ENCODE peak calls at places on chromosomes 4 and X, in four cellular contexts. F, H, Z and C are unnamed samples. For H3K4me1, the result is how much of the 10 kb centered on the place peaks cover.

GRCh38 chrX:37926700-37927099 is 79.3 kb upstream of the DYNLT3 start:
- DNase-seq in F (peak), Z (no peak), H (no peak), C (no peak)

GRCh38 chr4:84451546-84451945 is 47.5 kb downstream of the NKX6-1 start:
- DNase-seq in Z (no peak), H (no peak), F (peak), C (no peak)

GRCh38 chrX:39653656-39654055 is 444.1 kb downstream of the BCOR start:
- DNase-seq in H (no peak), F (no peak), Z (no peak), C (no peak)

GRCh38 chrX:46311581-46312120 is 233.6 kb downstream of the ZNF674 start:
- DNase-seq in H (no peak), F (no peak), Z (no peak), C (no peak)

GRCh38 chr4:143700060-143700419 is 435 bp downstream of the FREM3 start:
- DNase-seq in H (no peak), Z (peak), F (no peak), C (no peak)

GRCh38 chrX:39195156-39195555 is 393.9 kb downstream of the MID1IP1 start:
- DNase-seq in F (no peak), H (no peak), Z (no peak), C (no peak)

GRCh38 chr4:41360911-41361830 is 104.4 kb downstream of the UCHL1 start:
- DNase-seq in Z (peak), H (no peak), F (no peak), C (no peak)

GRCh38 chr4:112807999-112808398 is 171.1 kb downstream of the LARP7 start:
- DNase-seq in F (no peak), H (no peak), Z (no peak), C (no peak)

GRCh38 chrX:143940119-143940518 is 56.2 kb downstream of the UBE2NL start:
- DNase-seq in F (no peak), H (no peak), Z (no peak), C (no peak)

GRCh38 chr4:1225272-1226166 is 23.4 kb downstream of the CTBP1 start:
- DNase-seq in F (no peak), Z (no peak), H (no peak), C (no peak)

GRCh38 chr4:7519638-7520373 is 85.1 kb upstream of the PSAPL1 start:
- DNase-seq in F (no peak), Z (no peak), H (no peak), C (no peak)

GRCh38 chrX:110703641-110704040 is 92.0 kb downstream of the CHRDL1 start:
- DNase-seq in Z (no peak), H (no peak), F (no peak), C (no peak)

GRCh38 chr4:175035907-175036306 is 117.7 kb downstream of the ADAM29 start:
- DNase-seq in Z (no peak), F (no peak), H (no peak), C (no peak)

GRCh38 chr4:163600731-163601130 is 106.2 kb downstream of the TMA16 start:
- DNase-seq in H (no peak), Z (no peak), F (peak), C (no peak)

GRCh38 chr4:87005690-87006461 is 71.1 kb downstream of the AFF1 start:
- DNase-seq in H (no peak), F (peak), Z (no peak), C (no peak)

GRCh38 chr4:88104902-88105610 is 53.4 kb downstream of the ABCG2 start:
- DNase-seq in H (no peak), F (no peak), Z (no peak), C (no peak)

GRCh38 chrX:94854251-94854650 is 1180.2 kb downstream of the FAM133A start:
- DNase-seq in Z (no peak), H (no peak), F (no peak), C (no peak)

GRCh38 chrX:150766351-150767044 is 73.3 kb downstream of the MTMR1 start:
- DNase-seq in H (no peak), Z (no peak), F (peak), C (no peak)

GRCh38 chr4:8829584-8829983 is 42.1 kb downstream of the HMX1 start:
- DNase-seq in Z (peak), H (no peak), F (no peak), C (no peak)

GRCh38 chr4:136441629-136442282 is 1090.5 kb downstream of the PCDH18 start:
- DNase-seq in H (no peak), F (no peak), Z (no peak), C (no peak)

GRCh38 chrX:29461039-29461438 is 754.3 kb upstream of the MAGEB2 start:
- DNase-seq in H (no peak), F (no peak), Z (no peak), C (no peak)

GRCh38 chr4:139085141-139085540 is 69.6 kb downstream of the NOCT start:
- DNase-seq in H (no peak), Z (no peak), F (peak), C (no peak)

GRCh38 chr4:30973993-30974392 is 253.8 kb downstream of the PCDH7 start:
- DNase-seq in F (no peak), Z (no peak), H (no peak), C (no peak)

GRCh38 chr4:160142579-160142978 is 1039.7 kb downstream of the RAPGEF2 start:
- DNase-seq in H (no peak), Z (no peak), F (no peak), C (no peak)

GRCh38 chr4:84751707-84752106 is 168.8 kb downstream of the CDS1 start:
- DNase-seq in Z (no peak), H (no peak), F (no peak), C (no peak)

GRCh38 chrX:132532097-132532496 is 43.3 kb upstream of the MBNL3 start:
- DNase-seq in Z (no peak), H (no peak), F (no peak), C (no peak)

GRCh38 chr4:148284526-148285193 is 157.6 kb downstream of the NR3C2 start:
- DNase-seq in F (no peak), H (no peak), Z (no peak), C (no peak)

GRCh38 chrX:123830309-123830708 is 29.5 kb upstream of the XIAP start:
- DNase-seq in Z (no peak), H (no peak), F (peak), C (no peak)

GRCh38 chr4:184459413-184459812 is 14.9 kb downstream of the IRF2 start:
- DNase-seq in F (no peak), H (no peak), Z (no peak), C (no peak)

GRCh38 chr4:184462724-184463123 is 11.6 kb downstream of the IRF2 start:
- DNase-seq in H (no peak), Z (no peak), F (no peak), C (no peak)

GRCh38 chr4:184461711-184462110 is 12.6 kb downstream of the IRF2 start:
- DNase-seq in F (no peak), H (no peak), Z (no peak), C (no peak)

GRCh38 chr4:184463158-184463557 is 11.2 kb downstream of the IRF2 start:
- DNase-seq in Z (no peak), H (no peak), F (no peak), C (no peak)

GRCh38 chr4:184460495-184461285 is 13.7 kb downstream of the IRF2 start:
- DNase-seq in Z (no peak), F (no peak), H (no peak), C (no peak)
- H3K4me1 ChIP-seq in Z (under half), F (half or more), H (under half), C (under half)

DNA sequence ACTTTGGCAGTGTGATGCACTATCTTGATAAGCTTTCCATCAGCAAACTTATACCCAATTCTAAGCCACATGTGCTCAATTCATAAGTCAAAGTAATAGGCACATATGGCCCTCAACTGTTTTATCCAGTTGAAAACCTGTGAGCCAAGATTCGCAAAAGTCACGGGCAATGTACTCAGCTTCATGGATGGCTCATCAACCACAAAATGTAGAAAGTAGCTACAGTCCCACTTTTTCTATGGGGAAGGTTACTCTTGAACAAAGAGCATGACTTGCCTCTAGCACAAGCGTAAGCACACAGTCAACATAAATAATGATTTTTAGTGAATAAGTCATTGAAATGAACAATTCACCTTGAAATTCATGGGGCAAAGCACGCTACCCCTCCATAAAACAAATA is 25.1 kb upstream of the DDX53 start:
- DNase-seq in F (no peak), Z (no peak), H (no peak), C (no peak)
- H3K4me3 ChIP-seq in F (no peak), Z (no peak), H (no peak), C (no peak)

DNA sequence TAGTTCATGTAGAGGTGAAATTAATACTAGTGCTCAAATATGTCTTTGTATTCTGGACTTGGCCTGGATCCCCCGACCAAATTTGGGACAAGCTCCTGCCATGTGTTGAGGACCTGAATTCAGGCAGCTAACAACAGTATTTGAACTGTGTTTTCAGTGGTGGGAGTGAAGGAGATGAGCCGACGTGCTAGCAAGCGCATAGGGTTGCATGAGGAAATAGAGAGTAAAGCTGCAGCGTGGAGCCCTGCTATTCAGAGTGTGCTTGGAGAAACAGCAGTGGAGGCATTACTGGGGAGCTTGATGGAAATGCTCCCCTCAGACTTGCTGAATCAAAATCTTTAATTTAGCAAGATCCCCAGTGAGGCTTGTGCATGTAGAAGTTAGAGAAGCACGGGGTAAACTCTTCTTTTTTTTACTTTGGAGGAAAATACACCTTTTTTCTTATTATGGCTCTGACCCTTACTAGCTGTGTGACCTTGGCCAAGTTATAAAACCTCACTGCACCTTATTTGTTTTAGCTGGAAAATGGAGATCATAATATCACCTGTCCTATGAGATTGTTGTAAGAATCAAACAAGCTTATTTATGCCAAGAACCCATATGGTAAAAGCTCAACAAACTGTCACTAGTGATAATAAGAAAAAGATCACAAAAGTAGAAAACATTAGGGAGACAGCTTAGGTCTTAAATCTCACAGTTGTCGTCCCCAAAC is 126.5 kb downstream of the PTTG2 start:
- DNase-seq in H (no peak), Z (no peak), F (no peak), C (no peak)
- H3K4me1 ChIP-seq in H (under half), Z (under half), F (under half), C (under half)

DNA sequence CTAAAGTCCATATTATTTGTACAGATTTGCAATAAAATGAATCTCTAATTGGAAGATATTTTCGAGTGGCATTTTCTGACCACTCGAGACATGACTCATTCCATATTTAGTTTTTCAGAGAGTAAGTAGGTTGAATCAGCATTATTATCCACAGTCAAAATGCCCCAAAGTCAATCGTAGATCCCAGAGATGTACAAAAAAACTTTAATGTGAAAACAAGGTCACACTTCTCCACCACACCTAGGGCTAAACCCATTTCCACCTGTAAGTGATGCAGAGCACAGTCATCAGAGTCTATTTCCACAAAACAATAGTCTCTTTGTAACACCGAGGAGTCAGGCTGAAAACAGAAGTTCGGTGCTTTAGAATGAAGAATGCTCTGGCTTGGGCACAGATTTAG is 117.1 kb upstream of the TENM3 start:
- DNase-seq in F (no peak), H (no peak), Z (no peak), C (no peak)
- H3K4me3 ChIP-seq in F (no peak), H (no peak), Z (no peak), C (no peak)

GRCh38 chrX:71100581-71101505 is 5.2 kb downstream of the FOXO4 start:
- DNase-seq in F (no peak), Z (no peak), H (no peak), C (no peak)
- H3K4me1 ChIP-seq in F (under half), Z (under half), H (under half), C (under half)

GRCh38 chr4:81215936-81216335 is 914 bp upstream of the PRKG2 start:
- DNase-seq in H (no peak), Z (no peak), F (no peak), C (no peak)
- H3K4me3 ChIP-seq in H (no peak), Z (no peak), F (no peak), C (no peak)

DNA sequence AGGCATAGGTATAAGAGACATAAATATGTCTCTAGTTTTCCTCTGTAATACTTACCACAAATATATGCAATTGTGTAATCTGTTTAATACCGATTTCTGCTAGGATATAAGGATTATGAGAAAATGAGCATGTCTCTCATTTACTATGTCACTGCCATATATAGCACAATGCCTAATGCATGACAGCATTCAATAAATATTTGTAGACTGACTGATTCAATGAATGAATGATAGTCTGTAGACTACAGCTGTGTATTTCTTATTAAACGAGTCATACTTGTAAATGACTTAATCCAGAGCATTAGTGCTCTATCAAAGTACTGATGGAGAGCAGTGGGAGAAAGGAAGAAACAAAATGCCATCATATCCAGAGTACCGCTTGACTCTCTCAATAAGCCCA is 175.6 kb downstream of the PPP3CA start:
- DNase-seq in H (no peak), F (no peak), Z (no peak), C (no peak)
- H3K4me1 ChIP-seq in H (under half), F (under half), Z (under half), C (under half)

GRCh38 chr4:154807042-154807630 is 26.1 kb downstream of the RBM46 start:
- DNase-seq in H (no peak), Z (no peak), F (peak), C (no peak)
- H3K4me3 ChIP-seq in H (no peak), Z (no peak), F (no peak), C (no peak)